ENCODE peak calls at places on chromosomes 4 and X, in six cellular contexts. One of them, this sample, is unnamed.

GRCh38 chr4:54840992-54841768 is 183.4 kb downstream of the KIT start:
- DNase-seq in fibroblast of lung: peak
- DNase-seq in psoas muscle: no peak
- DNase-seq in cardiac fibroblast: peak
- DNase-seq in left ventricle myocardium inferior: no peak
- DNase-seq in colonic mucosa: peak
- DNase-seq in this sample: no peak

GRCh38 chrX:154350429-154351182 is 23.8 kb downstream of the FLNA start:
- DNase-seq in fibroblast of lung: no peak
- DNase-seq in psoas muscle: peak
- DNase-seq in cardiac fibroblast: peak
- DNase-seq in left ventricle myocardium inferior: no peak
- DNase-seq in colonic mucosa: no peak
- DNase-seq in this sample: no peak

GRCh38 chr4:40662962-40663604 is 33.4 kb upstream of the RBM47 start:
- DNase-seq in fibroblast of lung: peak
- DNase-seq in psoas muscle: no peak
- DNase-seq in cardiac fibroblast: peak
- DNase-seq in left ventricle myocardium inferior: no peak
- DNase-seq in colonic mucosa: no peak
- DNase-seq in this sample: no peak

GRCh38 chr4:181661090-181661489 is 582.1 kb upstream of the TENM3 start:
- DNase-seq in fibroblast of lung: peak
- DNase-seq in psoas muscle: no peak
- DNase-seq in cardiac fibroblast: peak
- DNase-seq in left ventricle myocardium inferior: no peak
- DNase-seq in colonic mucosa: no peak
- DNase-seq in this sample: no peak

GRCh38 chrX:147573266-147573665 is 338.5 kb upstream of the FMR1 start:
- DNase-seq in fibroblast of lung: no peak
- DNase-seq in psoas muscle: no peak
- DNase-seq in cardiac fibroblast: no peak
- DNase-seq in left ventricle myocardium inferior: no peak
- DNase-seq in colonic mucosa: no peak
- DNase-seq in this sample: no peak

GRCh38 chr4:102441978-102442890 is 58.9 kb upstream of the NFKB1 start:
- DNase-seq in fibroblast of lung: no peak
- DNase-seq in psoas muscle: no peak
- DNase-seq in cardiac fibroblast: no peak
- DNase-seq in left ventricle myocardium inferior: no peak
- DNase-seq in colonic mucosa: peak
- DNase-seq in this sample: no peak

GRCh38 chrX:140507982-140508305 is 3.1 kb upstream of the SOX3 start:
- DNase-seq in fibroblast of lung: no peak
- DNase-seq in psoas muscle: no peak
- DNase-seq in cardiac fibroblast: no peak
- DNase-seq in left ventricle myocardium inferior: no peak
- DNase-seq in colonic mucosa: no peak
- DNase-seq in this sample: no peak

GRCh38 chrX:129403974-129404669 is 119.2 kb downstream of the SMARCA1 start:
- DNase-seq in fibroblast of lung: no peak
- DNase-seq in psoas muscle: no peak
- DNase-seq in cardiac fibroblast: no peak
- DNase-seq in left ventricle myocardium inferior: no peak
- DNase-seq in colonic mucosa: no peak
- DNase-seq in this sample: peak

GRCh38 chrX:80812176-80812575 is 2.5 kb upstream of the BRWD3 start:
- DNase-seq in fibroblast of lung: peak
- DNase-seq in psoas muscle: no peak
- DNase-seq in cardiac fibroblast: peak
- DNase-seq in left ventricle myocardium inferior: peak
- DNase-seq in colonic mucosa: peak
- DNase-seq in this sample: no peak

GRCh38 chr4:4985844-4986243 is 33.4 kb downstream of the CYTL1 start:
- DNase-seq in fibroblast of lung: no peak
- DNase-seq in psoas muscle: no peak
- DNase-seq in cardiac fibroblast: peak
- DNase-seq in left ventricle myocardium inferior: no peak
- DNase-seq in colonic mucosa: no peak
- DNase-seq in this sample: no peak

GRCh38 chrX:136839196-136839595 is 41.3 kb downstream of the RBMX start:
- DNase-seq in fibroblast of lung: no peak
- DNase-seq in psoas muscle: no peak
- DNase-seq in cardiac fibroblast: peak
- DNase-seq in left ventricle myocardium inferior: no peak
- DNase-seq in colonic mucosa: no peak
- DNase-seq in this sample: no peak

GRCh38 chrX:48864210-48864609 is 28.8 kb upstream of the PCSK1N start:
- DNase-seq in fibroblast of lung: peak
- DNase-seq in psoas muscle: no peak
- DNase-seq in cardiac fibroblast: peak
- DNase-seq in left ventricle myocardium inferior: no peak
- DNase-seq in colonic mucosa: no peak
- DNase-seq in this sample: no peak

GRCh38 chrX:67290489-67291220 is 253.2 kb upstream of the AR start:
- DNase-seq in fibroblast of lung: no peak
- DNase-seq in psoas muscle: no peak
- DNase-seq in cardiac fibroblast: no peak
- DNase-seq in left ventricle myocardium inferior: no peak
- DNase-seq in colonic mucosa: no peak
- DNase-seq in this sample: no peak

GRCh38 chr4:164396439-164396838 is 357.5 kb upstream of the SMIM31 start:
- DNase-seq in fibroblast of lung: no peak
- DNase-seq in psoas muscle: no peak
- DNase-seq in cardiac fibroblast: no peak
- DNase-seq in left ventricle myocardium inferior: no peak
- DNase-seq in colonic mucosa: no peak
- DNase-seq in this sample: no peak

GRCh38 chr4:2469192-2469984 is 482 bp downstream of the RNF4 start:
- DNase-seq in fibroblast of lung: peak
- DNase-seq in psoas muscle: peak
- DNase-seq in cardiac fibroblast: peak
- DNase-seq in left ventricle myocardium inferior: peak
- DNase-seq in colonic mucosa: peak
- DNase-seq in this sample: no peak

GRCh38 chr4:106421441-106422296 is 53.1 kb upstream of the GIMD1 start:
- DNase-seq in fibroblast of lung: no peak
- DNase-seq in psoas muscle: no peak
- DNase-seq in cardiac fibroblast: peak
- DNase-seq in left ventricle myocardium inferior: no peak
- DNase-seq in colonic mucosa: no peak
- DNase-seq in this sample: no peak

GRCh38 chr4:72604324-72604723 is 35.3 kb upstream of the ADAMTS3 start:
- DNase-seq in fibroblast of lung: peak
- DNase-seq in psoas muscle: no peak
- DNase-seq in cardiac fibroblast: peak
- DNase-seq in left ventricle myocardium inferior: no peak
- DNase-seq in colonic mucosa: no peak
- DNase-seq in this sample: no peak

GRCh38 chrX:789096-789495 is 158.5 kb downstream of the SHOX start:
- DNase-seq in fibroblast of lung: no peak
- DNase-seq in psoas muscle: no peak
- DNase-seq in cardiac fibroblast: no peak
- DNase-seq in left ventricle myocardium inferior: no peak
- DNase-seq in colonic mucosa: no peak
- DNase-seq in this sample: no peak

GRCh38 chr4:132642196-132642817 is 506.8 kb upstream of the PCDH10 start:
- DNase-seq in fibroblast of lung: peak
- DNase-seq in psoas muscle: no peak
- DNase-seq in cardiac fibroblast: peak
- DNase-seq in left ventricle myocardium inferior: no peak
- DNase-seq in colonic mucosa: no peak
- DNase-seq in this sample: peak

GRCh38 chr4:7960790-7961655 is 21.4 kb upstream of the AFAP1 start:
- DNase-seq in fibroblast of lung: peak
- DNase-seq in psoas muscle: peak
- DNase-seq in cardiac fibroblast: peak
- DNase-seq in left ventricle myocardium inferior: no peak
- DNase-seq in colonic mucosa: no peak
- DNase-seq in this sample: no peak

GRCh38 chr4:83217721-83218522 is 66.7 kb downstream of the COQ2 start:
- DNase-seq in fibroblast of lung: no peak
- DNase-seq in psoas muscle: no peak
- DNase-seq in cardiac fibroblast: no peak
- DNase-seq in left ventricle myocardium inferior: no peak
- DNase-seq in colonic mucosa: peak
- DNase-seq in this sample: no peak

GRCh38 chr4:176339936-176340761 is 20.4 kb downstream of the SPCS3 start:
- DNase-seq in fibroblast of lung: no peak
- DNase-seq in psoas muscle: no peak
- DNase-seq in cardiac fibroblast: no peak
- DNase-seq in left ventricle myocardium inferior: no peak
- DNase-seq in colonic mucosa: no peak
- DNase-seq in this sample: no peak
- H3K4me3 ChIP-seq in fibroblast of lung: no peak
- H3K4me3 ChIP-seq in psoas muscle: peak
- H3K4me3 ChIP-seq in cardiac fibroblast: no peak
- H3K4me3 ChIP-seq in left ventricle myocardium inferior: peak
- H3K4me3 ChIP-seq in colonic mucosa: no peak
- H3K4me3 ChIP-seq in this sample: no peak

DNA sequence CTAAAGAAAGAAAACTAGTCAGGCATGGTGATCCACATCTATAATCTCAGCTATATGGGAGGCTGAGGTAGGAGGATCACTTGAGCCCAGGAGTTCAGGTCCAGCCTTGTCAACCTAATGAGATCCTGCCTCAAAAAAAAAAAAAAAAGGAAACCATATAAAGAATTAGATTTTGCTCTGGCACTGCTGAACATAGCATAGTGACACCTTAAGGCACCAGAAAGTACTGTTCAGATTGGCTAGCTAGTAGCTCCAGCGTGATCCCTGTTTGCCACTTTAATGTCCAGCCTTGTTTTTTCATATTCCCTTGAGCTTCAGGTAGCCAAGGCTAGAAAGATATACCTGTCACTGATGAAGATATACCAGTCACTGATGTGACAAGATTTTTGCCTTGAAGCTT is 34.1 kb downstream of the EXOC1 start:
- DNase-seq in fibroblast of lung: no peak
- DNase-seq in psoas muscle: no peak
- DNase-seq in cardiac fibroblast: peak
- DNase-seq in left ventricle myocardium inferior: no peak
- DNase-seq in colonic mucosa: no peak
- DNase-seq in this sample: no peak
- TF ChIP-seq CTCF in fibroblast of lung: no peak
- TF ChIP-seq CTCF in psoas muscle: no peak
- TF ChIP-seq CTCF in cardiac fibroblast: no peak
- TF ChIP-seq CTCF in left ventricle myocardium inferior: no peak
- TF ChIP-seq CTCF in colonic mucosa: no peak
- TF ChIP-seq CTCF in this sample: peak

GRCh38 chrX:11148401-11148800 is 37.3 kb downstream of the HCCS start:
- DNase-seq in fibroblast of lung: no peak
- DNase-seq in psoas muscle: no peak
- DNase-seq in cardiac fibroblast: no peak
- DNase-seq in left ventricle myocardium inferior: no peak
- DNase-seq in colonic mucosa: no peak
- DNase-seq in this sample: no peak

GRCh38 chrX:11146411-11146810 is 35.3 kb downstream of the HCCS start:
- DNase-seq in fibroblast of lung: no peak
- DNase-seq in psoas muscle: no peak
- DNase-seq in cardiac fibroblast: no peak
- DNase-seq in left ventricle myocardium inferior: no peak
- DNase-seq in colonic mucosa: no peak
- DNase-seq in this sample: peak

GRCh38 chrX:11138498-11139390 is 27.6 kb downstream of the HCCS start:
- DNase-seq in fibroblast of lung: no peak
- DNase-seq in psoas muscle: no peak
- DNase-seq in cardiac fibroblast: no peak
- DNase-seq in left ventricle myocardium inferior: no peak
- DNase-seq in colonic mucosa: no peak
- DNase-seq in this sample: no peak

DNA sequence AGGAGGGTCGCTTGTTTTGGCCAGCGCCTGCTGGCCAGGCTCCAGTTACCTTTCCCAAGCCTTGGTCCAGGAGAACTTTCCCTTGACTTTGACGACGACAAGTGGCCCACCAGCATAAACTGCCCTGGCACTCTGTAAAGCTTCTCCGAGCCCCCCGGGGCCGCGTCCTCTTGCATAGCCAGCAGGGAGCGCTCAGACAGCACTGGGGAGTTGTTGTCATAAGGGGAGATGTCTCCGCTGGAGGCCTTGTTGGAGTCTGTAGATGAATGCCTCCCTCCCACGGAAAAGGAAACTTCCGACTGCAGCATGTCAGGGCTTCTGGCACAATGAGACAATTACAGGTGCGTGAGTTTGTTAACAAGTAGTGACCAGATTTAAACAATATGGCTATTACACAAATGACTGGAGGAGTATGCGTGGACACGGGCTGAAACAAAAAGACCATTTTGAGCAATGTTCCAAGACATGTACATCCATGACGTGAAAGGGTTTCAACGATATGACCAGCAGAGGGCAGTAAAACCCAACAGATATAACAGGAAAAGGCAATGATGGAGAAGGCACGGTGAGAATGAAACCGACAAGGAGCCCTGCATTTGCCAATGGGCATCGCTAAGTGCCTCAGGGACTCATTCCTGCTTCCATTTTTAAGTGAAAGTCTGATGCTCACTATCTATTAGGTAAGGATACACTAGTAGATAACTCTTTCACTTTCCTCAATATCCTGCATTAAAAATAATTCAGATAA is 33.0 kb downstream of the HCCS start:
- DNase-seq in fibroblast of lung: peak
- DNase-seq in psoas muscle: peak
- DNase-seq in cardiac fibroblast: peak
- DNase-seq in left ventricle myocardium inferior: no peak
- DNase-seq in colonic mucosa: peak
- DNase-seq in this sample: peak
- H3K4me3 ChIP-seq in fibroblast of lung: no peak
- H3K4me3 ChIP-seq in psoas muscle: no peak
- H3K4me3 ChIP-seq in cardiac fibroblast: no peak
- H3K4me3 ChIP-seq in left ventricle myocardium inferior: no peak
- H3K4me3 ChIP-seq in colonic mucosa: no peak
- H3K4me3 ChIP-seq in this sample: no peak

GRCh38 chr4:186158966-186159365 is 32.4 kb upstream of the CYP4V2 start:
- DNase-seq in fibroblast of lung: no peak
- DNase-seq in psoas muscle: no peak
- DNase-seq in cardiac fibroblast: no peak
- DNase-seq in left ventricle myocardium inferior: no peak
- DNase-seq in colonic mucosa: no peak
- DNase-seq in this sample: no peak

GRCh38 chr4:186161138-186161537 is 30.2 kb upstream of the CYP4V2 start:
- DNase-seq in fibroblast of lung: no peak
- DNase-seq in psoas muscle: no peak
- DNase-seq in cardiac fibroblast: no peak
- DNase-seq in left ventricle myocardium inferior: no peak
- DNase-seq in colonic mucosa: no peak
- DNase-seq in this sample: no peak

GRCh38 chr4:186158021-186158859 is 33.1 kb upstream of the CYP4V2 start:
- DNase-seq in fibroblast of lung: no peak
- DNase-seq in psoas muscle: no peak
- DNase-seq in cardiac fibroblast: no peak
- DNase-seq in left ventricle myocardium inferior: no peak
- DNase-seq in colonic mucosa: no peak
- DNase-seq in this sample: no peak

DNA sequence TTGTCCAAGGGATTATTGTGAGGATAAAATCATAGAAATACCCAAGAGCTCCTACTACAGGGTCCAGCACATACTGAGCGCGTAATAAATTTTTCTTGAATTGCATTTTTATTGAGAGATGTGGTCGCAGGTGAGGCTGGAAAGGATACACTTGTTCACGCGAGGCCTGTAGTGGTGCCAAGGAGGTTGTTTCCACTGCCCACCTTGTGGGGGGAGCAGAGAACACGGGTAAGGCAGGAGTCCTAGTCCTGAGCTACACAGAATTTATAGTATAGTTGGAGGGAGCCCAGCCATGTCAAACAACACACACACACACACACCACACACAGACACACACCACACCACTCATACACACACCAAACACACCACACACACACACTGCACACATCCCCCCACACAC is 31.8 kb upstream of the CYP4V2 start:
- DNase-seq in fibroblast of lung: no peak
- DNase-seq in psoas muscle: no peak
- DNase-seq in cardiac fibroblast: no peak
- DNase-seq in left ventricle myocardium inferior: no peak
- DNase-seq in colonic mucosa: no peak
- DNase-seq in this sample: no peak
- TF ChIP-seq CTCF in fibroblast of lung: no peak
- TF ChIP-seq CTCF in psoas muscle: no peak
- TF ChIP-seq CTCF in cardiac fibroblast: no peak
- TF ChIP-seq CTCF in left ventricle myocardium inferior: no peak
- TF ChIP-seq CTCF in colonic mucosa: no peak
- TF ChIP-seq CTCF in this sample: no peak